ENCODE peak calls at places on chromosomes 12 and 14, in nine cellular contexts. M, B, F, Q, C, G, N, S and A are unnamed samples.

GRCh38 chr14:105894978-105895881 is 368.8 kb downstream of the TMEM121 start:
- DNase-seq in M (no peak), B (no peak), F (no peak), Q (no peak), C (no peak), G (no peak), N (no peak), S (no peak), A (no peak)

GRCh38 chr12:18217981-18218380 is 43.3 kb upstream of the PIK3C2G start:
- DNase-seq in M (no peak), B (no peak), F (no peak), Q (no peak), C (no peak), G (peak; percentile 5), N (no peak), S (no peak), A (no peak)

GRCh38 chr14:104475802-104476201 is 103.8 kb upstream of the C14orf180 start:
- DNase-seq in M (no peak), B (no peak), F (no peak), Q (no peak), C (no peak), G (no peak), N (no peak), S (no peak), A (no peak)

GRCh38 chr14:64915797-64916196 is 1.5 kb downstream of the CHURC1 start:
- DNase-seq in M (no peak), B (no peak), F (no peak), Q (no peak), C (no peak), G (no peak), N (no peak), S (no peak), A (no peak)

GRCh38 chr12:85253823-85254222 is 26.2 kb upstream of the ALX1 start:
- DNase-seq in M (no peak), B (no peak), F (no peak), Q (peak; percentile 6), C (no peak), G (peak; percentile 13), N (no peak), S (no peak), A (no peak)

GRCh38 chr12:14948672-14949071 is 10.3 kb upstream of the ERP27 start:
- DNase-seq in M (peak; percentile 95), B (no peak), F (no peak), Q (peak; percentile 32), C (peak; percentile 54), G (peak; percentile 13), N (peak; percentile 49), S (peak; percentile 77), A (peak; percentile 51)

GRCh38 chr12:47991592-47991991 is 12.7 kb downstream of the COL2A1 start:
- DNase-seq in M (no peak), B (no peak), F (no peak), Q (no peak), C (no peak), G (no peak), N (no peak), S (no peak), A (no peak)

GRCh38 chr12:96774501-96775256 is 132.4 kb upstream of the NEDD1 start:
- DNase-seq in M (no peak), B (no peak), F (no peak), Q (no peak), C (no peak), G (peak; percentile 93), N (no peak), S (no peak), A (no peak)